ENCODE peak calls at places on chromosomes 7 and 10, in eight cellular contexts. X is lower lobe of right lung; H is gastrocnemius medialis; C is IMR-90; T is ovary; D is right atrium auricular region; Y is CD8-positive, alpha-beta T cell; U is body of pancreas. Q is an unnamed sample.

GRCh38 chr7:20301311-20301939 is 29.3 kb upstream of the ITGB8 start:
- DNase-seq in Y (no peak), X (no peak), U (no peak), H (no peak), T (no peak), D (no peak), C (peak; percentile 75), Q (no peak)

GRCh38 chr10:3776796-3777571 is 8.0 kb downstream of the KLF6 start:
- DNase-seq in X (no peak), H (peak; percentile 53), D (no peak), T (no peak), Y (peak; percentile 41), U (peak; percentile 82), C (peak; percentile 94), Q (peak; percentile 82)

GRCh38 chr7:105654994-105655900 is 74.0 kb upstream of the EFCAB10 start:
- DNase-seq in U (peak; percentile 73), X (no peak), Y (no peak), D (no peak), C (peak; percentile 67), H (no peak), T (peak; percentile 74), Q (no peak)

GRCh38 chr10:69179089-69179742 is 818 bp upstream of the SUPV3L1 start:
- DNase-seq in T (peak; percentile 33), D (no peak), X (no peak), H (peak; percentile 15), C (no peak), U (no peak), Y (peak; percentile 3), Q (no peak)

GRCh38 chr10:8088504-8088903 is 34.0 kb downstream of the GATA3 start:
- DNase-seq in H (no peak), Y (peak; percentile 13), T (no peak), X (no peak), U (no peak), C (no peak), D (no peak), Q (no peak)

GRCh38 chr10:89373916-89374711 is 3.7 kb upstream of the IFIT1B start:
- DNase-seq in X (peak; percentile 62), H (peak; percentile 88), U (peak; percentile 96), T (peak; percentile 88), C (peak; percentile 94), D (peak; percentile 97), Y (no peak), Q (peak; percentile 88)

GRCh38 chr7:87339373-87339897 is 6.0 kb upstream of the CROT start:
- DNase-seq in H (no peak), T (no peak), C (no peak), D (no peak), U (no peak), X (no peak), Y (no peak), Q (no peak)

GRCh38 chr10:4028027-4028471 is 243.0 kb upstream of the KLF6 start:
- DNase-seq in H (no peak), D (no peak), X (no peak), T (no peak), C (peak; percentile 70), U (no peak), Y (no peak), Q (no peak)

GRCh38 chr7:100865971-100866720 is 1.0 kb upstream of the TRIP6 start:
- DNase-seq in X (peak; percentile 89), U (peak; percentile 88), D (no peak), H (peak; percentile 74), T (peak; percentile 85), Y (no peak), C (no peak), Q (no peak)

GRCh38 chr7:47636111-47636692 is 54.3 kb upstream of the TNS3 start:
- DNase-seq in T (no peak), H (no peak), U (no peak), X (no peak), Y (no peak), D (no peak), C (no peak), Q (no peak)

GRCh38 chr7:115635367-115635766 is 395.2 kb downstream of the TFEC start:
- DNase-seq in H (no peak), X (no peak), C (peak; percentile 36), T (no peak), U (no peak), D (no peak), Y (no peak), Q (no peak)

GRCh38 chr10:93199221-93199681 is 125.6 kb downstream of the CYP26A1 start:
- DNase-seq in T (peak; percentile 39), H (peak; percentile 64), D (peak; percentile 81), Y (no peak), X (peak; percentile 73), C (peak; percentile 39), U (peak; percentile 39), Q (no peak)

GRCh38 chr10:120727001-120727400 is 124.2 kb upstream of the WDR11 start:
- DNase-seq in X (no peak), C (no peak), H (no peak), D (no peak), U (no peak), Y (no peak), T (no peak), Q (no peak)

DNA sequence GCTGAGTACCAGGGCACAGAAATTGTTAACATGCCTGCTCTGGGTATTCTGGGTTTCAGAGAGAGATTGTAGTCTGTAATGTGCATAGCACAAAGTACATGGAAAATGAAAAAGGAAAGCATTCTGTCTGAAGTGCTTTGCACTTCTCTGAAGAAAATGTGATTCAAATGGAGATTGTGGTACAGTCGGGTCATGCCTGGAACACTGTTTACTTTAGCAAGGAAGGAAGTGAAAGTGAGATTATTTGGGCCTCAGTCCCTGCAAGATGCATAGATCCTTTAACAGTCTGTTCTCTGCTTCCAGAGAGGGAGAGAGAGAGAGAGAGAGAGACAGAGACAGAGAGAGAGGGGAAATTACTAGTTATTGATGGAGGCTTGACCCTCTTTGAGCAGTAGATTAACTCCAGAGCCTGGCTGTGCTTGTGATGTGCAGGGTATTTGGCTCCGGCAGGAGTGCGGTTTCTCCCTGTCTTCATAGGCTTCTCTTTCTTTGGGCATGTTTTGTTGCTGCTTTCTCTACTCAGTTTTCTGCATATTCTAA is 5.4 kb downstream of the VWC2 start:
- DNase-seq in T (no peak), H (no peak), X (no peak), U (no peak), D (no peak), Y (no peak), C (no peak), Q (no peak)
- H3K4me3 ChIP-seq in T (no peak overlapping the region), H (no peak overlapping the region), X (no peak overlapping the region), U (no peak overlapping the region), D (no peak overlapping the region), Y (no peak overlapping the region), C (no peak overlapping the region), Q (no peak overlapping the region)

GRCh38 chr7:64888561-64888900 is 14.5 kb upstream of the ZNF273 start:
- DNase-seq in C (no peak), Y (no peak), U (no peak), H (no peak), X (no peak), D (no peak), T (no peak), Q (no peak)

GRCh38 chr7:64889686-64890162 is 13.3 kb upstream of the ZNF273 start:
- DNase-seq in U (no peak), T (no peak), C (no peak), H (no peak), Y (no peak), D (peak; percentile 53), X (no peak), Q (peak; percentile 70)

GRCh38 chr7:64888901-64889685 is 14.0 kb upstream of the ZNF273 start:
- DNase-seq in C (no peak), U (peak; percentile 55), D (peak; percentile 59), Y (peak; percentile 14), H (no peak), X (peak; percentile 71), T (peak; percentile 48), Q (peak; percentile 78)

GRCh38 chr7:64886956-64887545 is 16.0 kb upstream of the ZNF273 start:
- DNase-seq in T (no peak), U (no peak), D (peak; percentile 21), H (no peak), C (no peak), Y (no peak), X (no peak), Q (no peak)

GRCh38 chr7:64887756-64888508 is 15.1 kb upstream of the ZNF273 start:
- DNase-seq in X (peak; percentile 61), T (no peak), H (no peak), D (peak; percentile 58), C (no peak), U (peak; percentile 64), Y (peak; percentile 27), Q (peak; percentile 69)
- TF ChIP-seq CTCF in X (peak; percentile 58), T (no peak), H (no peak), D (peak; percentile 35), C (peak; percentile 24), U (peak; percentile 56), Y (peak; percentile 73), Q (no peak)

GRCh38 chr7:135753616-135754413 is 5.2 kb upstream of the FAM180A start:
- DNase-seq in C (no peak), D (no peak), X (no peak), Y (no peak), H (no peak), T (no peak), U (no peak), Q (peak; percentile 46)
- H3K27ac ChIP-seq in C (no peak overlapping the region), D (no peak overlapping the region), X (no peak overlapping the region), Y (no peak overlapping the region), H (no peak overlapping the region), T (no peak overlapping the region), U (no peak overlapping the region), Q (no peak overlapping the region)

GRCh38 chr7:66925255-66925654 is 4.2 kb downstream of the TMEM248 start:
- DNase-seq in D (no peak), Y (no peak), C (no peak), H (no peak), U (no peak), T (no peak), X (no peak), Q (no peak)

GRCh38 chr7:66921918-66922486 is 977 bp downstream of the TMEM248 start:
- DNase-seq in C (no peak), U (no peak), Y (peak; percentile 15), H (no peak), X (no peak), T (no peak), D (no peak), Q (no peak)

GRCh38 chr7:66921396-66921917 is 432 bp downstream of the TMEM248 start:
- DNase-seq in X (no peak), D (no peak), Y (peak; percentile 6), H (no peak), C (peak; percentile 52), U (peak; percentile 62), T (peak; percentile 74), Q (peak; percentile 75)

GRCh38 chr7:66920769-66921395 is at the start of gene TMEM248:
- DNase-seq in D (peak; percentile 87), X (peak; percentile 95), Y (peak; percentile 88), U (peak; percentile 90), H (peak; percentile 85), C (peak; percentile 77), T (peak; percentile 89), Q (peak; percentile 89)

GRCh38 chr7:66920256-66920655 is 769 bp upstream of the TMEM248 start:
- DNase-seq in U (no peak), H (no peak), Y (no peak), X (no peak), C (no peak), T (no peak), D (no peak), Q (no peak)
- H3K4me3 ChIP-seq in U (no peak overlapping the region), H (peak overlapping the region; percentile 93), Y (no peak overlapping the region), X (peak overlapping the region; percentile 98), C (no peak overlapping the region), T (peak overlapping the region; percentile 77), D (peak overlapping the region; percentile 84), Q (peak overlapping the region; percentile 100)

Q was measured in coronary artery.